ENCODE peak calls at places on chromosomes 13 and 19, in eight cellular contexts. A is stimulated activated CD8-positive, alpha-beta memory T cell treated with anti-CD3 and anti-CD28 coated beads, Interleukin-2, amount 100 ng/mL, for 1 hour; U is GM04503; O is ovary; N is heart right ventricle; P is body of pancreas; G is stimulated activated CD4-positive, alpha-beta T cell treated with anti-CD3 and anti-CD28 coated beads, Interleukin-4, amount 100 ng/mL, for 48 hours; T is activated B cell treated with CpG ODN at 0.5 μM for 24 hours. M is an unnamed sample.

GRCh38 chr13:111597041-111598017 is 276.9 kb downstream of the TEX29 start:
- DNase-seq in A (no peak), U (no peak), O (no peak), N (no peak), P (no peak), G (no peak), T (no peak), M (no peak)

GRCh38 chr19:6070179-6071102 is 39.9 kb downstream of the RFX2 start:
- DNase-seq in A (no peak), U (no peak), O (no peak), N (no peak), P (no peak), G (no peak), T (no peak), M (no peak)

GRCh38 chr19:39160523-39160861 is 34.9 kb downstream of the PAK4 start:
- DNase-seq in A (no peak), U (no peak), O (peak), N (no peak), P (peak), G (no peak), T (no peak), M (no peak)

GRCh38 chr19:48815870-48816501 is 5.2 kb upstream of the BCAT2 start:
- DNase-seq in A (no peak), U (no peak), O (no peak), N (no peak), P (peak), G (no peak), T (no peak), M (peak)

GRCh38 chr19:33306191-33306590 is 3.9 kb upstream of the CEBPA start:
- DNase-seq in A (no peak), U (no peak), O (no peak), N (no peak), P (no peak), G (no peak), T (no peak), M (no peak)

GRCh38 chr13:21996049-21996448 is 325.2 kb downstream of the FGF9 start:
- DNase-seq in A (no peak), U (no peak), O (no peak), N (no peak), P (no peak), G (no peak), T (no peak), M (no peak)

GRCh38 chr19:5679289-5680082 is 830 bp downstream of the MICOS13 start:
- DNase-seq in A (no peak), U (no peak), O (no peak), N (no peak), P (no peak), G (no peak), T (no peak), M (no peak)

GRCh38 chr13:113142876-113143275 is 15.6 kb upstream of the PROZ start:
- DNase-seq in A (no peak), U (no peak), O (no peak), N (no peak), P (no peak), G (no peak), T (no peak), M (no peak)

GRCh38 chr13:48437381-48437780 is 24.5 kb upstream of the LPAR6 start:
- DNase-seq in A (no peak), U (no peak), O (peak), N (peak), P (peak), G (no peak), T (no peak), M (no peak)

GRCh38 chr13:21066946-21067345 is 5.6 kb upstream of the LATS2 start:
- DNase-seq in A (no peak), U (no peak), O (no peak), N (no peak), P (no peak), G (no peak), T (no peak), M (no peak)